ENCODE peak calls at places on chromosomes 1 and 21, in six cellular contexts. O is activated CD4-positive, CD25-positive, alpha-beta regulatory T cell; P is stimulated activated CD4-positive, alpha-beta T cell treated with anti-CD3 and anti-CD28 coated beads, Interleukin-4, amount 100 ng/mL, for 1 hour; I is HTR-8/SVneo; T is RPMI7951; E is type B pancreatic cell. R is an unnamed sample.

GRCh38 chr1:40780678-40781613 is 2.6 kb upstream of the KCNQ4 start:
- DNase-seq in O (no peak), P (no peak), I (no peak), T (peak; percentile 25), E (no peak), R (peak; percentile 45)

GRCh38 chr1:30662291-30662840 is 61.0 kb downstream of the MATN1 start:
- DNase-seq in O (no peak), P (no peak), I (no peak), T (no peak), E (no peak), R (peak; percentile 31)

GRCh38 chr1:240093120-240093961 is 1.7 kb downstream of the FMN2 start:
- DNase-seq in O (no peak), P (no peak), I (no peak), T (no peak), E (no peak), R (peak; percentile 72)

GRCh38 chr21:44823179-44823654 is 5.4 kb upstream of the SUMO3 start:
- DNase-seq in O (no peak), P (no peak), I (no peak), T (no peak), E (no peak), R (no peak)

GRCh38 chr1:66352783-66353182 is 181.2 kb upstream of the SGIP1 start:
- DNase-seq in O (no peak), P (no peak), I (no peak), T (no peak), E (no peak), R (no peak)

GRCh38 chr1:46512792-46513190 is 23.2 kb downstream of the DMBX1 start:
- DNase-seq in O (no peak), P (no peak), I (no peak), T (no peak), E (no peak), R (peak; percentile 44)

GRCh38 chr1:160076295-160076694 is 5.0 kb upstream of the KCNJ9 start:
- DNase-seq in O (no peak), P (no peak), I (no peak), T (no peak), E (no peak), R (no peak)

GRCh38 chr1:55724551-55725325 is 509.6 kb upstream of the USP24 start:
- DNase-seq in O (no peak), P (no peak), I (no peak), T (peak; percentile 84), E (no peak), R (no peak)

GRCh38 chr1:87024936-87025537 is 110.6 kb downstream of the HS2ST1 start:
- DNase-seq in O (no peak), P (no peak), I (peak; percentile 22), T (peak; percentile 45), E (no peak), R (no peak)

GRCh38 chr1:162984699-162985098 is 84.5 kb upstream of the RGS4 start:
- DNase-seq in O (no peak), P (no peak), I (no peak), T (no peak), E (no peak), R (no peak)

GRCh38 chr1:43007377-43008105 is 48.9 kb upstream of the SLC2A1 start:
- DNase-seq in O (no peak), P (no peak), I (no peak), T (no peak), E (peak; percentile 79), R (no peak)

GRCh38 chr1:5720045-5720444 is 272.2 kb downstream of the NPHP4 start:
- DNase-seq in O (no peak), P (no peak), I (no peak), T (no peak), E (no peak), R (peak; percentile 9)

GRCh38 chr1:17875882-17876280 is 120.7 kb downstream of the ACTL8 start:
- DNase-seq in O (no peak), P (no peak), I (no peak), T (peak; percentile 72), E (no peak), R (no peak)

GRCh38 chr1:207698822-207699483 is 52.9 kb upstream of the CD46 start:
- DNase-seq in O (no peak), P (peak; percentile 37), I (peak; percentile 7), T (peak; percentile 42), E (no peak), R (no peak)

GRCh38 chr1:78603206-78603605 is 17.0 kb upstream of the IFI44L start:
- DNase-seq in O (no peak), P (no peak), I (no peak), T (no peak), E (no peak), R (no peak)

GRCh38 chr1:32592953-32593352 is 53.7 kb downstream of the ZBTB8A start:
- DNase-seq in O (no peak), P (no peak), I (no peak), T (peak; percentile 2), E (no peak), R (no peak)

GRCh38 chr1:228423399-228424053 is 6.9 kb upstream of the TRIM17 start:
- DNase-seq in O (no peak), P (no peak), I (no peak), T (no peak), E (no peak), R (no peak)

GRCh38 chr1:28161770-28162550 is 14.5 kb downstream of the PTAFR start:
- DNase-seq in O (no peak), P (no peak), I (no peak), T (no peak), E (no peak), R (no peak)

GRCh38 chr1:84110629-84111028 is 33.4 kb upstream of the PRKACB start:
- DNase-seq in O (no peak), P (no peak), I (no peak), T (no peak), E (no peak), R (no peak)

GRCh38 chr1:206672844-206673758 is 11.6 kb upstream of the MAPKAPK2 start:
- DNase-seq in O (no peak), P (no peak), I (no peak), T (no peak), E (no peak), R (no peak)

GRCh38 chr1:220391426-220391825 is 119.2 kb upstream of the RAB3GAP2 start:
- DNase-seq in O (no peak), P (no peak), I (no peak), T (no peak), E (no peak), R (no peak)

GRCh38 chr1:199574949-199575348 is 452.6 kb upstream of the NR5A2 start:
- DNase-seq in O (no peak), P (no peak), I (no peak), T (peak; percentile 5), E (no peak), R (no peak)

GRCh38 chr1:198449727-198450433 is 90.6 kb downstream of the ATP6V1G3 start:
- DNase-seq in O (no peak), P (no peak), I (no peak), T (peak; percentile 38), E (no peak), R (no peak)

GRCh38 chr1:53732912-53733317 is 6.0 kb downstream of the GLIS1 start:
- DNase-seq in O (no peak), P (no peak), I (no peak), T (peak; percentile 92), E (no peak), R (no peak)

GRCh38 chr1:23593042-23593521 is 33.8 kb upstream of the ID3 start:
- DNase-seq in O (no peak), P (no peak), I (no peak), T (no peak), E (no peak), R (no peak)

GRCh38 chr21:20877976-20878375 is 120.2 kb upstream of the NCAM2 start:
- DNase-seq in O (no peak), P (no peak), I (no peak), T (no peak), E (no peak), R (no peak)

GRCh38 chr1:29504709-29505410 is 268.5 kb downstream of the PTPRU start:
- DNase-seq in O (no peak), P (no peak), I (no peak), T (no peak), E (no peak), R (peak; percentile 38)

GRCh38 chr1:30887485-30888315 is 20.9 kb downstream of the SDC3 start:
- DNase-seq in O (no peak), P (no peak), I (no peak), T (peak; percentile 88), E (no peak), R (no peak)

GRCh38 chr1:39757501-39757900 is 13.6 kb downstream of the OXCT2 start:
- DNase-seq in O (no peak), P (no peak), I (no peak), T (no peak), E (no peak), R (no peak)

GRCh38 chr1:115829947-115830346 is 11.0 kb downstream of the NHLH2 start:
- DNase-seq in O (no peak), P (no peak), I (no peak), T (no peak), E (no peak), R (no peak)

GRCh38 chr1:27192039-27192529 is 37.2 kb upstream of the SLC9A1 start:
- DNase-seq in O (no peak), P (no peak), I (no peak), T (peak; percentile 15), E (no peak), R (no peak)

GRCh38 chr1:207646891-207647290 is 2.0 kb downstream of the CR1L start:
- DNase-seq in O (no peak), P (no peak), I (no peak), T (no peak), E (no peak), R (no peak)